ENCODE peak calls at places on chromosomes 6 and 20, in nine cellular contexts. O, F, S, K, I, M, W, B and U are unnamed samples.

GRCh38 chr20:45340951-45341350 is 7.3 kb downstream of the SDC4 start:
- DNase-seq in K (no peak), S (no peak), M (no peak), I (no peak), O (no peak), W (no peak), F (no peak), B (no peak), U (no peak)

GRCh38 chr6:149128489-149129145 is 188.9 kb upstream of the TAB2 start:
- DNase-seq in W (no peak), O (no peak), M (no peak), I (no peak), B (no peak), S (no peak), F (no peak), K (no peak), U (no peak)

GRCh38 chr20:61661025-61661424 is 404.7 kb downstream of the TAF4 start:
- DNase-seq in B (no peak), O (no peak), S (no peak), W (no peak), I (no peak), M (no peak), K (no peak), F (no peak), U (no peak)

GRCh38 chr20:36745234-36745926 is 510 bp downstream of the NDRG3 start:
- DNase-seq in F (no peak), K (no peak), M (peak; percentile 57), W (no peak), I (no peak), S (no peak), B (no peak), O (peak; percentile 9), U (no peak)

GRCh38 chr6:139051396-139052070 is 23.0 kb downstream of the ABRACL start:
- DNase-seq in B (no peak), W (no peak), I (no peak), F (no peak), O (no peak), S (no peak), M (no peak), K (no peak), U (no peak)

GRCh38 chr6:128244751-128245405 is 275.5 kb downstream of the PTPRK start:
- DNase-seq in B (no peak), M (no peak), K (no peak), O (no peak), W (no peak), I (no peak), S (peak; percentile 5), F (no peak), U (no peak)

GRCh38 chr20:32820000-32820697 is 395 bp downstream of the MAPRE1 start:
- DNase-seq in I (peak; percentile 90), B (peak; percentile 80), O (peak; percentile 61), M (peak; percentile 75), K (no peak), S (peak; percentile 83), F (peak; percentile 58), W (peak; percentile 52), U (no peak)

GRCh38 chr6:44046516-44047178 is 80.6 kb downstream of the MRPL14 start:
- DNase-seq in W (no peak), B (no peak), I (no peak), F (no peak), S (no peak), M (no peak), O (no peak), K (no peak), U (no peak)

GRCh38 chr6:135830971-135831370 is 20.5 kb upstream of the PDE7B start:
- DNase-seq in M (no peak), S (no peak), B (no peak), O (no peak), F (no peak), K (no peak), I (no peak), W (no peak), U (no peak)

GRCh38 chr6:107418118-107418517 is 41.2 kb downstream of the PDSS2 start:
- DNase-seq in M (peak; percentile 50), B (peak; percentile 23), F (no peak), K (no peak), W (peak; percentile 4), I (peak; percentile 14), O (no peak), S (peak; percentile 7), U (no peak)

GRCh38 chr6:116373940-116374339 is 3.2 kb downstream of the DSE start:
- DNase-seq in S (no peak), B (no peak), F (no peak), I (no peak), O (no peak), M (no peak), W (no peak), K (no peak), U (no peak)

GRCh38 chr6:107956586-107957164 is 1.3 kb downstream of the SEC63 start:
- DNase-seq in F (peak; percentile 28), K (no peak), W (peak; percentile 16), B (peak; percentile 20), M (peak; percentile 60), S (peak; percentile 40), I (peak; percentile 42), O (no peak), U (no peak)

GRCh38 chr6:53464942-53465460 is 79.9 kb downstream of the GCLC start:
- DNase-seq in I (no peak), B (no peak), M (no peak), O (no peak), K (no peak), W (no peak), F (no peak), S (peak; percentile 30), U (no peak)

GRCh38 chr20:62058941-62059340 is 6.7 kb downstream of the TAF4 start:
- DNase-seq in K (no peak), W (no peak), O (no peak), S (no peak), B (no peak), M (no peak), F (no peak), I (no peak), U (no peak)

GRCh38 chr6:107763959-107764358 is 60.2 kb downstream of the SCML4 start:
- DNase-seq in B (no peak), K (no peak), F (no peak), M (no peak), I (no peak), S (peak; percentile 40), O (no peak), W (no peak), U (no peak)

GRCh38 chr20:35135867-35136586 is 11.1 kb downstream of the EDEM2 start:
- DNase-seq in W (no peak), I (no peak), O (no peak), K (no peak), B (no peak), S (peak; percentile 37), F (no peak), M (no peak), U (no peak)

GRCh38 chr6:142357879-142358278 is 56.1 kb downstream of the ADGRG6 start:
- DNase-seq in K (no peak), F (no peak), O (no peak), M (no peak), B (no peak), W (no peak), I (no peak), S (no peak), U (no peak)

GRCh38 chr6:37783025-37783825 is 36.3 kb upstream of the ZFAND3 start:
- DNase-seq in F (no peak), S (peak; percentile 75), M (no peak), O (no peak), B (no peak), K (no peak), W (no peak), I (no peak), U (no peak)